ENCODE peak calls at places on chromosomes 5 and 9, in eight cellular contexts. One of them, this sample, is unnamed. For H3K4me1, the result is how much of the 10 kb centered on the place peaks cover.

GRCh38 chr5:54756796-54757402 is 228.5 kb downstream of the ESM1 start:
- DNase-seq in pancreas: no peak
- DNase-seq in CD8-positive, alpha-beta T cell: no peak
- DNase-seq in GM23338: no peak
- DNase-seq in GM23248: peak
- DNase-seq in esophagus squamous epithelium: no peak
- DNase-seq in upper lobe of right lung: no peak
- DNase-seq in HepG2: no peak
- DNase-seq in this sample: no peak

GRCh38 chr9:127121628-127122175 is 733 bp downstream of the ANGPTL2 start:
- DNase-seq in CD8-positive, alpha-beta T cell: no peak
- DNase-seq in upper lobe of right lung: no peak
- DNase-seq in GM23248: peak
- DNase-seq in esophagus squamous epithelium: no peak
- DNase-seq in pancreas: no peak
- DNase-seq in HepG2: no peak
- DNase-seq in GM23338: peak
- DNase-seq in this sample: no peak

GRCh38 chr5:82664711-82665110 is 386.6 kb upstream of the RPS23 start:
- DNase-seq in GM23338: no peak
- DNase-seq in GM23248: no peak
- DNase-seq in pancreas: no peak
- DNase-seq in esophagus squamous epithelium: no peak
- DNase-seq in CD8-positive, alpha-beta T cell: no peak
- DNase-seq in upper lobe of right lung: no peak
- DNase-seq in HepG2: peak
- DNase-seq in this sample: no peak

GRCh38 chr9:70131296-70131695 is 87.6 kb downstream of the MAMDC2 start:
- DNase-seq in GM23248: no peak
- DNase-seq in HepG2: no peak
- DNase-seq in GM23338: no peak
- DNase-seq in esophagus squamous epithelium: no peak
- DNase-seq in upper lobe of right lung: no peak
- DNase-seq in pancreas: no peak
- DNase-seq in CD8-positive, alpha-beta T cell: no peak
- DNase-seq in this sample: no peak

GRCh38 chr9:23581936-23582335 is 244.1 kb downstream of the ELAVL2 start:
- DNase-seq in CD8-positive, alpha-beta T cell: no peak
- DNase-seq in GM23248: no peak
- DNase-seq in esophagus squamous epithelium: no peak
- DNase-seq in HepG2: no peak
- DNase-seq in GM23338: no peak
- DNase-seq in upper lobe of right lung: no peak
- DNase-seq in pancreas: no peak
- DNase-seq in this sample: no peak

GRCh38 chr5:164048527-164048926 is 543.1 kb downstream of the MAT2B start:
- DNase-seq in upper lobe of right lung: no peak
- DNase-seq in esophagus squamous epithelium: no peak
- DNase-seq in CD8-positive, alpha-beta T cell: no peak
- DNase-seq in GM23248: no peak
- DNase-seq in GM23338: no peak
- DNase-seq in HepG2: no peak
- DNase-seq in pancreas: no peak
- DNase-seq in this sample: no peak

GRCh38 chr5:107514305-107514704 is 156.4 kb downstream of the EFNA5 start:
- DNase-seq in GM23338: no peak
- DNase-seq in CD8-positive, alpha-beta T cell: no peak
- DNase-seq in pancreas: no peak
- DNase-seq in HepG2: no peak
- DNase-seq in esophagus squamous epithelium: no peak
- DNase-seq in GM23248: no peak
- DNase-seq in upper lobe of right lung: no peak
- DNase-seq in this sample: no peak

GRCh38 chr9:93178851-93179786 is 4.8 kb upstream of the WNK2 start:
- DNase-seq in GM23248: no peak
- DNase-seq in HepG2: no peak
- DNase-seq in CD8-positive, alpha-beta T cell: no peak
- DNase-seq in GM23338: no peak
- DNase-seq in upper lobe of right lung: no peak
- DNase-seq in pancreas: no peak
- DNase-seq in esophagus squamous epithelium: no peak
- DNase-seq in this sample: no peak

GRCh38 chr5:32613050-32613672 is 27.8 kb downstream of the SUB1 start:
- DNase-seq in esophagus squamous epithelium: peak
- DNase-seq in GM23338: peak
- DNase-seq in pancreas: peak
- DNase-seq in GM23248: peak
- DNase-seq in upper lobe of right lung: peak
- DNase-seq in HepG2: peak
- DNase-seq in CD8-positive, alpha-beta T cell: peak
- DNase-seq in this sample: peak

GRCh38 chr9:119634036-119634435 is 264.8 kb upstream of the BRINP1 start:
- DNase-seq in upper lobe of right lung: no peak
- DNase-seq in GM23248: no peak
- DNase-seq in esophagus squamous epithelium: no peak
- DNase-seq in pancreas: no peak
- DNase-seq in HepG2: no peak
- DNase-seq in GM23338: no peak
- DNase-seq in CD8-positive, alpha-beta T cell: no peak
- DNase-seq in this sample: no peak

GRCh38 chr5:106415541-106415940 is 1255.2 kb downstream of the EFNA5 start:
- DNase-seq in esophagus squamous epithelium: no peak
- DNase-seq in upper lobe of right lung: no peak
- DNase-seq in CD8-positive, alpha-beta T cell: no peak
- DNase-seq in GM23248: peak
- DNase-seq in pancreas: no peak
- DNase-seq in HepG2: no peak
- DNase-seq in GM23338: no peak
- DNase-seq in this sample: no peak

GRCh38 chr5:81424728-81425127 is 30.8 kb upstream of the ACOT12 start:
- DNase-seq in GM23248: no peak
- DNase-seq in esophagus squamous epithelium: no peak
- DNase-seq in GM23338: no peak
- DNase-seq in HepG2: no peak
- DNase-seq in upper lobe of right lung: no peak
- DNase-seq in CD8-positive, alpha-beta T cell: no peak
- DNase-seq in pancreas: no peak
- DNase-seq in this sample: no peak

GRCh38 chr5:164355267-164355830 is 849.9 kb downstream of the MAT2B start:
- DNase-seq in HepG2: no peak
- DNase-seq in pancreas: no peak
- DNase-seq in CD8-positive, alpha-beta T cell: no peak
- DNase-seq in GM23338: no peak
- DNase-seq in esophagus squamous epithelium: no peak
- DNase-seq in GM23248: no peak
- DNase-seq in upper lobe of right lung: no peak
- DNase-seq in this sample: no peak

GRCh38 chr5:44454002-44454401 is 64.8 kb upstream of the FGF10 start:
- DNase-seq in HepG2: no peak
- DNase-seq in CD8-positive, alpha-beta T cell: no peak
- DNase-seq in esophagus squamous epithelium: no peak
- DNase-seq in upper lobe of right lung: no peak
- DNase-seq in GM23338: peak
- DNase-seq in GM23248: no peak
- DNase-seq in pancreas: no peak
- DNase-seq in this sample: no peak

GRCh38 chr5:53418844-53419243 is 61.6 kb upstream of the FST start:
- DNase-seq in upper lobe of right lung: no peak
- DNase-seq in GM23338: no peak
- DNase-seq in HepG2: no peak
- DNase-seq in CD8-positive, alpha-beta T cell: no peak
- DNase-seq in pancreas: no peak
- DNase-seq in GM23248: peak
- DNase-seq in esophagus squamous epithelium: no peak
- DNase-seq in this sample: no peak

GRCh38 chr5:16901038-16901644 is 34.9 kb downstream of the MYO10 start:
- DNase-seq in GM23248: no peak
- DNase-seq in CD8-positive, alpha-beta T cell: no peak
- DNase-seq in HepG2: no peak
- DNase-seq in upper lobe of right lung: no peak
- DNase-seq in esophagus squamous epithelium: no peak
- DNase-seq in pancreas: no peak
- DNase-seq in GM23338: peak
- DNase-seq in this sample: no peak

GRCh38 chr5:42059291-42059690 is 134.2 kb downstream of the FBXO4 start:
- DNase-seq in upper lobe of right lung: no peak
- DNase-seq in esophagus squamous epithelium: no peak
- DNase-seq in pancreas: no peak
- DNase-seq in GM23248: peak
- DNase-seq in GM23338: no peak
- DNase-seq in CD8-positive, alpha-beta T cell: no peak
- DNase-seq in HepG2: no peak
- DNase-seq in this sample: no peak

GRCh38 chr5:159514229-159514822 is 184.0 kb upstream of the IL12B start:
- DNase-seq in esophagus squamous epithelium: no peak
- DNase-seq in GM23248: no peak
- DNase-seq in pancreas: no peak
- DNase-seq in GM23338: no peak
- DNase-seq in CD8-positive, alpha-beta T cell: no peak
- DNase-seq in upper lobe of right lung: no peak
- DNase-seq in HepG2: no peak
- DNase-seq in this sample: no peak

GRCh38 chr5:159515909-159516415 is 185.7 kb upstream of the IL12B start:
- DNase-seq in GM23248: peak
- DNase-seq in HepG2: peak
- DNase-seq in upper lobe of right lung: peak
- DNase-seq in esophagus squamous epithelium: no peak
- DNase-seq in CD8-positive, alpha-beta T cell: peak
- DNase-seq in GM23338: peak
- DNase-seq in pancreas: no peak
- DNase-seq in this sample: peak

GRCh38 chr5:159519365-159519764 is 189.1 kb upstream of the IL12B start:
- DNase-seq in HepG2: no peak
- DNase-seq in upper lobe of right lung: no peak
- DNase-seq in GM23338: no peak
- DNase-seq in pancreas: no peak
- DNase-seq in CD8-positive, alpha-beta T cell: no peak
- DNase-seq in GM23248: peak
- DNase-seq in esophagus squamous epithelium: no peak
- DNase-seq in this sample: no peak

GRCh38 chr5:159515197-159515596 is 184.9 kb upstream of the IL12B start:
- DNase-seq in CD8-positive, alpha-beta T cell: no peak
- DNase-seq in pancreas: no peak
- DNase-seq in GM23338: no peak
- DNase-seq in upper lobe of right lung: no peak
- DNase-seq in HepG2: no peak
- DNase-seq in GM23248: no peak
- DNase-seq in esophagus squamous epithelium: no peak
- DNase-seq in this sample: no peak

DNA sequence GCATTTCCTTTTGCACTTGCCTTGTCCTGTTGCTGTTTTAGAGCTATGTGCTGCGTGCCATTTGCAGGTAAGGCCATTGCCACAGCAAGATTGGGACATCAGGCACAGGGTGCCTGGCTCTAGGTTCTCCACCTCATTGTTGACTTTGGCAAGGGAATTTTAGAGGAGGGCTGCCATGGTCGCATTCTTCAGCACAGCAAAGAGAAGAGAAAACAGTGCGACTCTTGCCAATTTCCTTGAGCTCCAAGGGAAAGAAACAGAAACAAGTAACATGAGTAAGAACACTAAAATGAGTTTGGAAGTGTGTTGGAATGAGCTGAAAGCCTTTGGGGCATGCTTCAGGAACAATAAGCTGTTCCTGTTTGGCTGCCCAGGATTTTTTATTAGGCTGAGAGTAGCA is 188.1 kb upstream of the IL12B start:
- DNase-seq in pancreas: no peak
- DNase-seq in GM23338: no peak
- DNase-seq in esophagus squamous epithelium: no peak
- DNase-seq in upper lobe of right lung: peak
- DNase-seq in HepG2: no peak
- DNase-seq in GM23248: peak
- DNase-seq in CD8-positive, alpha-beta T cell: no peak
- DNase-seq in this sample: no peak
- H3K27ac ChIP-seq in pancreas: no peak
- H3K27ac ChIP-seq in GM23338: no peak
- H3K27ac ChIP-seq in esophagus squamous epithelium: no peak
- H3K27ac ChIP-seq in upper lobe of right lung: peak
- H3K27ac ChIP-seq in HepG2: no peak
- H3K27ac ChIP-seq in GM23248: no peak
- H3K27ac ChIP-seq in CD8-positive, alpha-beta T cell: no peak
- H3K27ac ChIP-seq in this sample: no peak

GRCh38 chr5:6723901-6724300 is 10.7 kb downstream of the TENT4A start:
- DNase-seq in upper lobe of right lung: no peak
- DNase-seq in GM23248: no peak
- DNase-seq in HepG2: no peak
- DNase-seq in pancreas: no peak
- DNase-seq in GM23338: no peak
- DNase-seq in CD8-positive, alpha-beta T cell: no peak
- DNase-seq in esophagus squamous epithelium: no peak
- DNase-seq in this sample: no peak
- H3K4me1 ChIP-seq in upper lobe of right lung: under half
- H3K4me1 ChIP-seq in GM23248: under half
- H3K4me1 ChIP-seq in HepG2: under half
- H3K4me1 ChIP-seq in pancreas: under half
- H3K4me1 ChIP-seq in GM23338: under half
- H3K4me1 ChIP-seq in CD8-positive, alpha-beta T cell: half or more
- H3K4me1 ChIP-seq in esophagus squamous epithelium: half or more
- H3K4me1 ChIP-seq in this sample: half or more

GRCh38 chr5:96896285-96896711 is 20.0 kb downstream of the ERAP2 start:
- DNase-seq in esophagus squamous epithelium: no peak
- DNase-seq in CD8-positive, alpha-beta T cell: peak
- DNase-seq in GM23338: no peak
- DNase-seq in HepG2: no peak
- DNase-seq in pancreas: no peak
- DNase-seq in GM23248: no peak
- DNase-seq in upper lobe of right lung: no peak
- DNase-seq in this sample: no peak
- H3K4me3 ChIP-seq in esophagus squamous epithelium: no peak
- H3K4me3 ChIP-seq in CD8-positive, alpha-beta T cell: no peak
- H3K4me3 ChIP-seq in GM23338: no peak
- H3K4me3 ChIP-seq in HepG2: no peak
- H3K4me3 ChIP-seq in pancreas: no peak
- H3K4me3 ChIP-seq in GM23248: no peak
- H3K4me3 ChIP-seq in upper lobe of right lung: no peak
- H3K4me3 ChIP-seq in this sample: peak

DNA sequence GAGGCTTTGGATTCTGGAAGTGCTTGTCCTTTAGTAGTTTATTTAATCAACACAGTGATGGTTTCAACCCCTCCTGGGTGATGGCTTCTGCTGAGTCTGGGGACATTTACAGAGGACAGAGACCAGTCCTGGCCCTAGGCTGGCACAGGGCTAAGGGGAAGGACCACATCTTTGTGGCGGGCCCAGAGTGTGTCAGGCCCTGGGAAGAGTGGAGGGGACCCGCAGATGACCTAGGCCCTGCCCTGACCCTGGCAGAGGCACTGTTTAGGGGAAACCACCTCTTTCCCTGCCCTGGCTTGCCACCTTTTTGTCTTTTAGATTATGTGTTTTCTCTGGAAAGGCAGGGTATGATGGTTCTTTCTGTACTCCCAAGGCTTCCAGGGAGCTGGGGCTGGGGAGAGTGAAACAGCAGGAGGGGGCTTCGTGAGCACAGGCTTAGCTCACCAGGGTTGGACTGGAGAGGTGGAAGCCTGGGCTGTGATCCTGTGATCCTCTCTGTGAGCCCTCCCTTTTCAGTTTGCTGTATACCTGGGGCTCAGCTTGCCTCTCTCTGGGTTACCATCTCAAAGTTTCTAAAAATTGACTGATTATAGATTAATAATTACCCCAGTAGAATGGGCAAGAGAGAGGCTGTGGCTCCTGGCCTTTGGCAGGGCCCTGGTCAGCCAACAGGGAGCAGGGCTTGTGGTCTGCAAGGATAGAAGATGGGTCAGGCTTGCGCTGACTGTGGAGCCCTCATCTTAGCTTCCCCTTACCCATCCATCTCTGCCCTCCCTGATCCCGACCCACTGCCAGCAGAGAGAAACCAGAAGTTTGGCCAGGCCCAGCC is 1.8 kb upstream of the SYNPO start:
- DNase-seq in CD8-positive, alpha-beta T cell: no peak
- DNase-seq in upper lobe of right lung: peak
- DNase-seq in HepG2: no peak
- DNase-seq in pancreas: no peak
- DNase-seq in GM23248: no peak
- DNase-seq in GM23338: no peak
- DNase-seq in esophagus squamous epithelium: no peak
- DNase-seq in this sample: no peak
- H3K27ac ChIP-seq in CD8-positive, alpha-beta T cell: no peak
- H3K27ac ChIP-seq in upper lobe of right lung: peak
- H3K27ac ChIP-seq in HepG2: no peak
- H3K27ac ChIP-seq in pancreas: peak
- H3K27ac ChIP-seq in GM23248: no peak
- H3K27ac ChIP-seq in GM23338: no peak
- H3K27ac ChIP-seq in esophagus squamous epithelium: peak
- H3K27ac ChIP-seq in this sample: no peak